ENCODE peak calls at places on chromosomes 1 and 21, in nine cellular contexts. U is trophoblast cell; Q is prostate gland; Y is cardiac muscle cell; N is CD4-positive, CD25-positive, alpha-beta regulatory T cell; I is adrenal gland; X is body of pancreas; P is BE2C; J is suprapubic skin. B is an unnamed sample. For H3K4me1, the result is how much of the 10 kb centered on the place peaks cover.

GRCh38 chr1:66446261-66447001 is 87.5 kb upstream of the SGIP1 start:
- DNase-seq in I (no peak), X (peak), Y (peak), U (peak), Q (peak), J (no peak), N (peak), P (peak), B (no peak)

GRCh38 chr1:21312407-21312992 is 22.2 kb upstream of the ECE1 start:
- DNase-seq in P (no peak), X (no peak), J (no peak), U (no peak), I (no peak), N (no peak), Q (no peak), Y (no peak), B (no peak)

GRCh38 chr21:41615613-41616012 is 107.7 kb upstream of the TMPRSS2 start:
- DNase-seq in Y (peak), I (no peak), N (no peak), X (no peak), J (no peak), P (no peak), U (no peak), Q (peak), B (no peak)

GRCh38 chr1:217274927-217275616 is 355.8 kb downstream of the GPATCH2 start:
- DNase-seq in Y (peak), P (no peak), N (no peak), I (no peak), Q (no peak), U (no peak), X (no peak), J (no peak), B (no peak)

GRCh38 chr1:65423884-65424655 is 3.6 kb downstream of the LEPR start:
- DNase-seq in Y (peak), J (no peak), Q (no peak), P (no peak), I (no peak), N (peak), U (peak), X (peak), B (no peak)

GRCh38 chr1:162881590-162881989 is 20.6 kb upstream of the CCDC190 start:
- DNase-seq in U (no peak), Y (no peak), Q (no peak), X (no peak), N (no peak), I (no peak), P (peak), J (no peak), B (no peak)

GRCh38 chr21:35400233-35400939 is 351.3 kb upstream of the RUNX1 start:
- DNase-seq in J (no peak), Y (peak), U (peak), X (peak), Q (peak), P (no peak), I (no peak), N (peak), B (no peak)

GRCh38 chr1:41775961-41776585 is 142.6 kb downstream of the HIVEP3 start:
- DNase-seq in Q (peak), I (peak), N (no peak), U (no peak), Y (no peak), J (no peak), P (no peak), X (no peak), B (no peak)

GRCh38 chr21:33126569-33126968 is 56.6 kb downstream of the OLIG1 start:
- DNase-seq in N (no peak), U (no peak), Y (no peak), P (no peak), X (no peak), I (no peak), J (no peak), Q (no peak), B (no peak)

GRCh38 chr1:199272690-199273089 is 633.9 kb downstream of the PTPRC start:
- DNase-seq in X (peak), P (no peak), J (no peak), Y (peak), U (peak), I (no peak), N (no peak), Q (no peak), B (peak)

GRCh38 chr1:214660900-214661299 is 57.9 kb downstream of the CENPF start:
- DNase-seq in J (peak), I (peak), X (peak), P (no peak), N (no peak), Q (no peak), U (peak), Y (peak), B (no peak)

GRCh38 chr1:151641229-151641628 is 29.4 kb downstream of the SNX27 start:
- DNase-seq in I (no peak), Y (no peak), Q (no peak), P (no peak), J (no peak), U (no peak), N (no peak), X (no peak), B (no peak)

GRCh38 chr1:227885648-227886502 is 61.9 kb downstream of the WNT9A start:
- DNase-seq in Y (peak), P (peak), U (no peak), I (peak), N (no peak), X (peak), Q (peak), J (peak), B (peak)

GRCh38 chr1:209311770-209312169 is 271.7 kb upstream of the CAMK1G start:
- DNase-seq in X (no peak), I (no peak), N (no peak), J (no peak), Y (no peak), Q (no peak), U (no peak), P (no peak), B (no peak)

GRCh38 chr1:9651565-9652378 is at the start of gene PIK3CD:
- DNase-seq in U (no peak), Y (peak), X (no peak), P (no peak), N (peak), Q (no peak), J (no peak), I (no peak), B (no peak)

GRCh38 chr1:30966690-30967369 is 58.3 kb upstream of the SDC3 start:
- DNase-seq in P (peak), J (no peak), Y (peak), I (peak), N (no peak), X (peak), U (no peak), Q (no peak), B (no peak)

GRCh38 chr1:106699436-106699835 is 357.0 kb upstream of the PRMT6 start:
- DNase-seq in J (no peak), P (no peak), Q (no peak), I (no peak), N (no peak), Y (no peak), X (no peak), U (no peak), B (no peak)

GRCh38 chr1:79695133-79695532 is 688.6 kb upstream of the ADGRL4 start:
- DNase-seq in I (no peak), U (no peak), Q (no peak), P (no peak), J (no peak), X (no peak), Y (no peak), N (no peak), B (no peak)

GRCh38 chr1:184745929-184746583 is 8.6 kb downstream of the EDEM3 start:
- DNase-seq in N (peak), P (peak), X (no peak), J (no peak), Y (peak), I (no peak), U (peak), Q (no peak), B (no peak)

GRCh38 chr1:206706298-206706791 is 21.6 kb downstream of the MAPKAPK2 start:
- DNase-seq in X (peak), I (no peak), P (peak), J (peak), Y (peak), Q (no peak), N (no peak), U (no peak), B (no peak)

GRCh38 chr1:113226118-113226517 is 153.1 kb downstream of the LRIG2 start:
- DNase-seq in Q (no peak), Y (peak), N (peak), I (no peak), X (no peak), U (no peak), P (no peak), J (no peak), B (no peak)

GRCh38 chr1:219442575-219442974 is 170.3 kb downstream of the ZC3H11B start:
- DNase-seq in I (no peak), Q (no peak), N (no peak), X (no peak), U (no peak), J (no peak), P (no peak), Y (no peak), B (no peak)

GRCh38 chr1:32650752-32651460 is at the start of gene RBBP4:
- DNase-seq in X (peak), J (peak), I (peak), Q (peak), U (peak), Y (peak), P (peak), N (peak), B (peak)

GRCh38 chr1:1050577-1051052 is 23.5 kb downstream of the RNF223 start:
- DNase-seq in I (no peak), N (no peak), J (no peak), P (peak), X (no peak), U (no peak), Q (peak), Y (no peak), B (no peak)

GRCh38 chr1:225479996-225480720 is 52.3 kb upstream of the LBR start:
- DNase-seq in U (no peak), Y (no peak), Q (no peak), I (peak), N (no peak), J (no peak), X (no peak), P (no peak), B (no peak)

GRCh38 chr21:31222142-31222541 is 121.9 kb downstream of the TIAM1 start:
- DNase-seq in X (no peak), N (no peak), P (no peak), Y (peak), I (no peak), U (no peak), J (no peak), Q (no peak), B (no peak)

GRCh38 chr1:23521588-23521987 is 9.4 kb downstream of the E2F2 start:
- DNase-seq in X (no peak), Q (no peak), I (no peak), N (peak), Y (no peak), J (no peak), P (peak), U (no peak), B (no peak)

GRCh38 chr1:23524163-23524562 is 6.9 kb downstream of the E2F2 start:
- DNase-seq in U (no peak), J (no peak), N (no peak), I (no peak), Q (no peak), Y (no peak), P (no peak), X (no peak), B (no peak)

GRCh38 chr1:23524716-23525401 is 6.2 kb downstream of the E2F2 start:
- DNase-seq in X (no peak), N (peak), Y (no peak), I (no peak), P (peak), U (no peak), J (no peak), Q (no peak), B (no peak)

GRCh38 chr1:23525558-23526174 is 5.4 kb downstream of the E2F2 start:
- DNase-seq in Q (no peak), X (no peak), J (no peak), N (peak), U (no peak), P (no peak), I (no peak), Y (no peak), B (no peak)

DNA sequence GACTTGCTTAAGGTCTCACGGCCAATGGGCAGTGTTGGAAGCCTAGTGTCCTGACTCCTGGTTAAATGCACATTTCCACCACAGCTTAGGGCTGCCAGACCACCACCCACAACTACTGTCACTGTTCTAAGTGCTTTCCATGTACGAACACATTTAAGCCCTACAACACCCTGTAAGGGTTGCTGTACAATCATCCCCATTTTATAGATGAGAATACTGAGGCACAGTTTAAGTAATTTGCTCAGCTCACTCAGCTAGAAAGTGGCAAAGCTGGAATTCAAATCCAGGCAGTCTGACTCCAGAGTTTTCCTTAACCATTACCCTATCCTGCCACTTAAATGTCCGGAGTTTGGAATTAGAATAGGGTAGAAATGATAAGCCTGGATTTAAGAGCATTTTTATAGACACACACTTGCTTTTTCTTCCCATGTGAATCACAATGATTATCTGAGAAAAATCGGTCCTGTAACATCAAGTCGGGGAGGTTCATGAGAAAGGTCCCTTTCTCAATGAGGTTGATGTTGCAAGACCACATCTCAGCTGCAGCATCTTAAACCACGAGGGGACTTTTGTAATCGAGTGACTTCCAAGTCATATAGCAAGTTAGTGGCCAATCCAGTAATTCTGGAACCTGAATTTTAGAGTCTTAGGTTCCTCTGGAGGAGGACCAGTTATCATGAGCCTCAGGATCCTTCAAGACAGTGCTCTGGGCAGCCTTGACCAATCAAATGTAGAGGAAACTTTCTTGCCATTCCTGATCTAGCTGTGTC is 8.6 kb downstream of the E2F2 start:
- DNase-seq in Y (peak), N (peak), P (no peak), X (peak), Q (no peak), U (no peak), I (no peak), J (no peak), B (no peak)
- H3K4me1 ChIP-seq in Y (under half), N (under half), P (under half), X (under half), Q (under half), U (under half), I (under half), J (under half), B (under half)

GRCh38 chr21:45094412-45094811 is 20.0 kb downstream of the ADARB1 start:
- DNase-seq in Q (no peak), I (peak), N (no peak), X (no peak), U (no peak), P (peak), J (no peak), Y (no peak), B (no peak)
- H3K4me1 ChIP-seq in Q (under half), I (under half), N (under half), X (under half), U (under half), P (half or more), J (under half), Y (under half), B (under half)

GRCh38 chr1:54283997-54284385 is 84.0 kb downstream of the MRPL37 start:
- DNase-seq in I (no peak), Y (no peak), N (no peak), Q (no peak), X (no peak), J (no peak), P (no peak), U (no peak), B (no peak)
- H3K4me1 ChIP-seq in I (under half), Y (under half), N (under half), Q (under half), X (under half), J (under half), P (under half), U (under half), B (under half)

DNA sequence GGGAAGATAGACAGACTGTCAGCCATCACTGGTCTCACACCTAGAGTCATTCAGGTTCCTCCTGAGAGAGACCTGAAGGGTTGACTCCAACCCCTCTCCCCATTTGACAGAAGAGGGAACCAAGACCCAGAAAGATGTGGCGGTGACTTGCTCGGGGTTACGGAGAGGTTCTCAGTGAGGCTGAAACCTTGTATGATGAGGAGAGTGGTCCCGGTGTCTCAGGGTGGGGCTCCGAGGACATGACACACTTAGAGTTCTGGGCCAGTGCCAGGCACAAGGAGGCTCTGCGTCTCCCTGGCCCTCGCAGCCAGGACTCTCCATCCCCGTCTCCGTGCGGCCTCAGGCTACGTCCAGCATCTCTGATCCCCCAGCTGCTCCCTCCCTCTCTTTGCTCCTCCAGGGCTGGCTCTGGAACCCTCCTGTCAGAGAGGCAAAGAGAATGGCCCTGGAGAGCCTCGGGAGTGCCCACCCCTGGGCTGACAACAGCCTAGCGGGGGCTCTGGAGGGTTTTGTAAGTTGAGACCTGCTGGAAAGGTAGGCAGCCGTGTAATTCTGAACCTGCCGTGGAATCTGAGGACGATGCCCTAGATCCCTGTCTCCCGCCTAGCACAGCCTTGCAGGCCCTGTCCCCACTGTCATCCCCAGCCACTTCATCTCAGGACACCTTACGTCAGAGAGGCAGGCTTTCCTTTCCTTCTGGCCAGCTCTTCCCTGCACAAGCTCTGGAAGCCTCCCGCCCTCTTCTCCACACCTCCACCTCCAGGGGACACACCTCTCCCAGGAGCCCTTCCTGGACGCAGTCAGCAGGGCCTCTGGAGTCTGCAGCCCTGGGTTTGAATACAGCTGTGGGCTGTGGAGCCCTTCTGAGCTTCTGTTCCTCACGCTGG is 4.1 kb downstream of the EFHD2 start:
- DNase-seq in Y (no peak), J (no peak), Q (no peak), I (no peak), N (no peak), U (no peak), X (no peak), P (no peak), B (no peak)
- H3K4me1 ChIP-seq in Y (under half), J (half or more), Q (under half), I (under half), N (half or more), U (under half), X (half or more), P (under half), B (under half)

DNA sequence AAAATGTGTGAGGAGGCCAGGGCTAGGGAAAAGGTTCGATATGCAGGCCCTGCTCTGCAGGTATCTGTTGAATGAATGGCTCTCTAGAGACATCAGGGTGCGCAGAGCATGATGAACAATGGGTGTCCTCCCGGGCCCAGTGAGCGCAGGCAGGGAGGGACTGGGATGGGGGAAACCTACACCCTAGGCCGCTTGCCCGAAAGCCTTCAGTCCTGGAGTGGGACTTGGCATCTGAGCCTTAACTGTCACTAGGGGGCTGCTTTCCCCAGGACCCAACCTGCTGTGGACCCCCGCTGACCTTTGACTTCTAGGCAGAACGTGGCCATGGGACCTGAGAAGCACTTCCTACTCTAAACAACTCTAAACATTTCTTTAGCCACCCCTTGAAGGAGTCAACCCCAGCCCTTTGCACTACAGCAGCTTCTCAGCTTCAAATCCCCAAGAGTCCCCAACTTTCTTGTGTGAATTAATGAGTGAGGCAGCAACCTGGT is 444 bp upstream of the MAP3K6 start:
- DNase-seq in X (no peak), N (no peak), P (no peak), I (no peak), U (no peak), Y (no peak), J (no peak), Q (no peak), B (no peak)
- H3K4me1 ChIP-seq in X (under half), N (under half), P (under half), I (under half), U (under half), Y (under half), J (under half), Q (under half), B (under half)

B was measured in lung.